ENCODE peak calls at places on chromosomes 3 and 15, in four cellular contexts. D is IMR-90, P is sigmoid colon, A is left lung. I is an unnamed sample. For H3K4me1, the result is how much of the 10 kb centered on the place peaks cover.

GRCh38 chr15:49693491-49693890 is 72.6 kb downstream of the DTWD1 start:
- DNase-seq in D (peak), P (no peak), A (no peak), I (no peak)

GRCh38 chr3:177725165-177725564 is 527.9 kb upstream of the TBL1XR1 start:
- DNase-seq in D (no peak), P (no peak), A (no peak), I (no peak)

GRCh38 chr3:183224581-183224980 is 28.5 kb upstream of the B3GNT5 start:
- DNase-seq in D (no peak), P (no peak), A (no peak), I (no peak)

GRCh38 chr15:29270169-29270955 is 740 bp upstream of the NSMCE3 start:
- DNase-seq in D (peak), P (no peak), A (no peak), I (no peak)

GRCh38 chr15:76190070-76190564 is 121.2 kb downstream of the ETFA start:
- DNase-seq in D (no peak), P (no peak), A (no peak), I (no peak)

GRCh38 chr15:90646662-90647305 is 70.4 kb upstream of the BLM start:
- DNase-seq in D (no peak), P (peak), A (no peak), I (no peak)

GRCh38 chr15:98815207-98815606 is 166.9 kb downstream of the IGF1R start:
- DNase-seq in D (no peak), P (no peak), A (no peak), I (no peak)

GRCh38 chr3:13353936-13354542 is 66.1 kb downstream of the NUP210 start:
- DNase-seq in D (peak), P (no peak), A (no peak), I (no peak)

GRCh38 chr3:41265011-41265545 is 65.8 kb downstream of the CTNNB1 start:
- DNase-seq in D (peak), P (no peak), A (no peak), I (no peak)

GRCh38 chr15:84772031-84772430 is 23.6 kb downstream of the ZNF592 start:
- DNase-seq in D (no peak), P (no peak), A (no peak), I (no peak)

GRCh38 chr15:84778194-84778593 is 29.8 kb downstream of the ZNF592 start:
- DNase-seq in D (no peak), P (no peak), A (no peak), I (no peak)

GRCh38 chr15:84773716-84774115 is 25.3 kb downstream of the ZNF592 start:
- DNase-seq in D (no peak), P (no peak), A (no peak), I (no peak)

GRCh38 chr15:84775867-84776449 is 27.6 kb downstream of the ZNF592 start:
- DNase-seq in D (no peak), P (no peak), A (no peak), I (no peak)

DNA sequence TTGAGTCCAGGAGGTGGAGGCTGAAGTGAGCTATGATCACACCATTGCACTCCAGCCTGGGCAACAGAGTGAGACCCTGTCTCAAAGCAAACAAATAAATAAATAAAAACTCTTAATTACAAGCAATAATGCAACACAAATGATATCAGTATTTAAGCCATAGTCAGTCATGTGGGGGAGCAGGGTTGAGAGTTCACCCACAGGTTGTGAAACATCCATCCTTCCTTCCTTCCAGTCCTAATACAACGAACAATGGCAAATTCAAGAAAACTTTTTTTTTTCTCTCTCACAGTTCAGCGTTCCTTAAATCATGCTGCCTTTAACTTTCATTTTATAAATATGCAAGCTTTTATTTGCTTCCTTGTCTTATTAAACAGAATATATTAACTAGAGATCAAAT is 24.1 kb downstream of the ZNF592 start:
- DNase-seq in D (no peak), P (no peak), A (no peak), I (no peak)
- H3K4me1 ChIP-seq in D (under half), P (under half), A (under half), I (under half)

GRCh38 chr15:74788716-74789151 is 6.9 kb downstream of the CSK start:
- DNase-seq in D (no peak), P (no peak), A (no peak), I (no peak)

GRCh38 chr15:74788042-74788715 is 6.3 kb downstream of the CSK start:
- DNase-seq in D (no peak), P (no peak), A (no peak), I (no peak)

GRCh38 chr15:74789171-74789627 is 7.3 kb downstream of the CSK start:
- DNase-seq in D (no peak), P (peak), A (no peak), I (no peak)

GRCh38 chr15:74786659-74787165 is 4.8 kb downstream of the CSK start:
- DNase-seq in D (no peak), P (peak), A (peak), I (peak)

DNA sequence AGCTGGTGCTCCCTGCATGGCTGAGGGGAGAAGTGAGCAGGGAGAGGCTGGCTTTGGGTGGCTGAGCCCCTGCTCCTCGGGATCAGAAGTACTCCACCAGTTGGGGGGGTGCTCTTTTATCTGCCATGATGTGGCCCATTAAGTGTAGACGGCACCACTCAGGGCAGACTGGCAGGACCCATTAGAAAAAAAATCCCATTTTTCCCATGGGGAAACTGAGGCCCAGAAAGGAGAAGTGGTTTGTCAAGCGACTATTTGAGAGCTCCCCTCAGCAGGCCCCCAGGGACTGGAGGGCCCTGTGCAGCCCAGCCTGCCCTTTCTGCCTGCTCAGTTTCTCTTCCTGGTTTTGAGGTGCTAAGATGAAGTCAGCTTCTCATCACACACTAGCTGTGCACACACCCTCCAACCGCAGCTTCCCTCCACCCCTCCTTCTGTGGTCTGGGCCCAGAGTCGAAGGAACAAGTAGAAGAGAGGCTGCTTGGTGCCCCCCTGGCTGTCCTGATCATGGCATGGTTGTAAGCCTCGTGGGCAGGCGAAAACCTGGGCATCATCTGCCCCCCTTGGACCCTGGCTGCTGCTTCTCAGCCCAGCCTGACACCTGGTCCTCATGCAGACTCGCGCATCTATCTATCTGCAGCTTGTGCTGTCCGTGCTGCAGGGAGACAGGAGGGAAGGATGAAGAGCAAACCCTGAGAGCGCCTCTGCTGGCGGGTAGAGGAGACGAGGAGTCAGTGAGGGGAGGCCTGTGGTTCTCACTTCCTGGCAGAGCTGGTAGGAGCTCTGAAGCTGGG is 5.6 kb downstream of the CSK start:
- DNase-seq in D (peak), P (peak), A (peak), I (peak)
- H3K4me1 ChIP-seq in D (under half), P (half or more), A (half or more), I (under half)

DNA sequence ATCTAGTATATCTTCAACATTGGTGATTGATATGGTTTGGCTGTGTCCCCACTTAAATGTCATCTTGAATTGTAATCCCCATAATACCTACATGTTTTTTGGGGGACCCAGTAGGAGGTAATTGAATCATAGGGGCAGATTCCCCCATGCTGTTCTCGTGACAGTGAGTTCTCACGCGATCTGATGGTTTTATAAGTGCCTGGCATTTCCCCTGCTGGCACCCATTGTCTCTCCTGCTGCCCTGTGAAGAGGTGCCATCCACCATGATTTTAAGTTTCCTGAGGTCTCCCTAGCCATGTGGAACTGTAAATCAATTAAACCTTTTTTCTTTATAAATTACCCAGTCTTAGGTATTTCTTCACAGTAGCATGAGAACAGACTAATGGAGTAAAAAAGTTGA is 1094.6 kb downstream of the ROBO2 start:
- DNase-seq in D (no peak), P (no peak), A (no peak), I (no peak)
- H3K4me1 ChIP-seq in D (under half), P (under half), A (under half), I (under half)

GRCh38 chr3:51388286-51389029 is 2.6 kb upstream of the RBM15B start:
- DNase-seq in D (peak), P (no peak), A (no peak), I (no peak)
- H3K4me1 ChIP-seq in D (under half), P (half or more), A (under half), I (under half)